ENCODE peak calls at places on chromosomes 16 and 17, in ten cellular contexts. A is activated CD4-positive, CD25-positive, alpha-beta regulatory T cell treated with anti-CD3 and anti-CD28 coated beads, Interleukin-2, amount 50 U/mL, for 72 hours; F is OCI-LY7; Z is stimulated activated CD4-positive, alpha-beta T cell treated with anti-CD3 and anti-CD28 coated beads, Interleukin-1b, Interleukin-23, amount 100 ng/mL, for 24 hours; L is nucleus accumbens; T is T-cell; K is ELR; M is hypothalamus; E is AG10803; R is effector memory CD8-positive, alpha-beta T cell. S is an unnamed sample.

GRCh38 chr17:4389079-4389478 is 22.6 kb upstream of the UBE2G1 start:
- DNase-seq in K (no peak), T (no peak), R (no peak), E (no peak), L (no peak), Z (no peak), F (no peak), A (no peak), M (no peak), S (no peak)

GRCh38 chr16:15653227-15653626 is 3.2 kb downstream of the NDE1 start:
- DNase-seq in T (no peak), A (no peak), R (no peak), M (no peak), F (no peak), K (peak), Z (no peak), L (no peak), E (peak), S (peak)

GRCh38 chr17:39867084-39867890 is 715 bp upstream of the ZPBP2 start:
- DNase-seq in R (peak), L (no peak), A (peak), M (no peak), T (peak), F (no peak), K (no peak), Z (no peak), E (no peak), S (no peak)

GRCh38 chr17:19904924-19905323 is 37.2 kb upstream of the ULK2 start:
- DNase-seq in Z (no peak), E (no peak), K (no peak), R (no peak), M (no peak), F (no peak), A (no peak), L (no peak), T (no peak), S (no peak)

GRCh38 chr16:64926476-64926875 is 195.4 kb downstream of the CDH11 start:
- DNase-seq in A (no peak), R (no peak), L (no peak), K (no peak), T (no peak), F (no peak), M (no peak), E (no peak), Z (no peak), S (no peak)

GRCh38 chr16:10069374-10069773 is 112.9 kb downstream of the GRIN2A start:
- DNase-seq in K (no peak), M (no peak), R (no peak), L (no peak), F (no peak), A (no peak), E (no peak), Z (no peak), T (no peak), S (no peak)

GRCh38 chr17:73929860-73930430 is 273.5 kb upstream of the RPL38 start:
- DNase-seq in M (no peak), F (no peak), Z (no peak), A (no peak), T (no peak), R (no peak), L (no peak), K (no peak), E (no peak), S (no peak)

GRCh38 chr17:27591986-27592385 is 39.0 kb upstream of the LGALS9 start:
- DNase-seq in F (no peak), A (no peak), Z (no peak), K (no peak), R (no peak), M (no peak), L (no peak), E (no peak), T (no peak), S (no peak)

GRCh38 chr16:66927012-66927436 is 1.7 kb upstream of the RRAD start:
- DNase-seq in L (no peak), M (peak), F (no peak), R (no peak), Z (no peak), E (peak), K (peak), A (no peak), T (no peak), S (no peak)

GRCh38 chr16:86951831-86952598 is 365.2 kb downstream of the C16orf95 start:
- DNase-seq in E (peak), R (no peak), T (no peak), K (peak), Z (no peak), M (no peak), A (no peak), L (no peak), F (no peak), S (no peak)

GRCh38 chr17:81508639-81509047 is 4.0 kb downstream of the ACTG1 start:
- DNase-seq in M (no peak), E (peak), F (peak), R (no peak), A (no peak), T (no peak), K (peak), Z (no peak), L (no peak), S (no peak)

GRCh38 chr17:66302761-66303626 is 581 bp downstream of the PRKCA start:
- DNase-seq in E (peak), Z (no peak), R (peak), T (peak), L (no peak), K (peak), A (peak), M (peak), F (peak), S (no peak)

GRCh38 chr16:48895142-48895541 is 285.2 kb upstream of the N4BP1 start:
- DNase-seq in K (no peak), L (no peak), Z (no peak), E (no peak), R (no peak), T (no peak), A (no peak), M (no peak), F (no peak), S (no peak)

GRCh38 chr17:37051839-37052238 is 103.1 kb downstream of the AATF start:
- DNase-seq in K (no peak), E (no peak), M (no peak), T (no peak), Z (no peak), A (no peak), F (no peak), L (no peak), R (no peak), S (no peak)

GRCh38 chr17:29119265-29119664 is 60.9 kb downstream of the MYO18A start:
- DNase-seq in Z (no peak), R (no peak), E (no peak), A (no peak), L (no peak), M (no peak), T (no peak), F (no peak), K (no peak), S (no peak)

GRCh38 chr16:57113042-57113453 is 20.7 kb downstream of the CPNE2 start:
- DNase-seq in M (no peak), K (peak), T (no peak), L (no peak), R (no peak), Z (no peak), A (no peak), F (no peak), E (peak), S (no peak)

GRCh38 chr17:1787301-1787902 is 25.5 kb downstream of the SERPINF1 start:
- DNase-seq in A (no peak), R (no peak), E (peak), Z (no peak), F (no peak), M (no peak), T (no peak), L (no peak), K (peak), S (no peak)

GRCh38 chr16:71927383-71927782 is 32.1 kb downstream of the IST1 start:
- DNase-seq in E (peak), Z (no peak), F (no peak), K (peak), R (no peak), M (no peak), A (no peak), L (no peak), T (no peak), S (peak)

GRCh38 chr16:77789085-77789611 is 784 bp downstream of the VAT1L start:
- DNase-seq in M (no peak), R (no peak), F (no peak), K (peak), A (no peak), Z (no peak), L (no peak), T (no peak), E (no peak), S (no peak)

S was measured in NCI-H446.